ENCODE peak calls at places on chromosomes 4 and X, in seven cellular contexts. One of them, this sample, is unnamed.

GRCh38 chr4:181566490-181566889 is 676.7 kb upstream of the TENM3 start:
- DNase-seq in left cardiac atrium: no peak
- DNase-seq in iris pigment epithelial cell: peak
- DNase-seq in iPS-NIHi11: no peak
- DNase-seq in caudate nucleus: no peak
- DNase-seq in activated naive CD4-positive, alpha-beta T cell treated with anti-CD3 and anti-CD28 coated beads for 36 hours: no peak
- DNase-seq in CD8-positive, alpha-beta memory T cell: no peak
- DNase-seq in this sample: no peak

GRCh38 chr4:162560073-162560472 is 396.3 kb upstream of the FSTL5 start:
- DNase-seq in caudate nucleus: no peak
- DNase-seq in activated naive CD4-positive, alpha-beta T cell treated with anti-CD3 and anti-CD28 coated beads for 36 hours: no peak
- DNase-seq in iPS-NIHi11: no peak
- DNase-seq in CD8-positive, alpha-beta memory T cell: no peak
- DNase-seq in left cardiac atrium: no peak
- DNase-seq in iris pigment epithelial cell: no peak
- DNase-seq in this sample: no peak

GRCh38 chr4:1048781-1049590 is 37.6 kb downstream of the FGFRL1 start:
- DNase-seq in left cardiac atrium: no peak
- DNase-seq in caudate nucleus: no peak
- DNase-seq in activated naive CD4-positive, alpha-beta T cell treated with anti-CD3 and anti-CD28 coated beads for 36 hours: peak
- DNase-seq in iris pigment epithelial cell: no peak
- DNase-seq in iPS-NIHi11: no peak
- DNase-seq in CD8-positive, alpha-beta memory T cell: no peak
- DNase-seq in this sample: no peak

GRCh38 chr4:173932701-173933100 is 350.8 kb downstream of the FBXO8 start:
- DNase-seq in iPS-NIHi11: no peak
- DNase-seq in activated naive CD4-positive, alpha-beta T cell treated with anti-CD3 and anti-CD28 coated beads for 36 hours: no peak
- DNase-seq in left cardiac atrium: no peak
- DNase-seq in caudate nucleus: no peak
- DNase-seq in iris pigment epithelial cell: no peak
- DNase-seq in CD8-positive, alpha-beta memory T cell: no peak
- DNase-seq in this sample: no peak

GRCh38 chr4:177194906-177195305 is 114.8 kb upstream of the NEIL3 start:
- DNase-seq in left cardiac atrium: no peak
- DNase-seq in caudate nucleus: no peak
- DNase-seq in activated naive CD4-positive, alpha-beta T cell treated with anti-CD3 and anti-CD28 coated beads for 36 hours: no peak
- DNase-seq in iris pigment epithelial cell: no peak
- DNase-seq in CD8-positive, alpha-beta memory T cell: no peak
- DNase-seq in iPS-NIHi11: no peak
- DNase-seq in this sample: no peak

GRCh38 chr4:127737295-127737694 is 7.1 kb downstream of the SLC25A31 start:
- DNase-seq in iPS-NIHi11: no peak
- DNase-seq in CD8-positive, alpha-beta memory T cell: no peak
- DNase-seq in iris pigment epithelial cell: no peak
- DNase-seq in left cardiac atrium: no peak
- DNase-seq in caudate nucleus: no peak
- DNase-seq in activated naive CD4-positive, alpha-beta T cell treated with anti-CD3 and anti-CD28 coated beads for 36 hours: no peak
- DNase-seq in this sample: no peak

GRCh38 chrX:21658152-21658737 is at the start of gene KLHL34:
- DNase-seq in iris pigment epithelial cell: no peak
- DNase-seq in CD8-positive, alpha-beta memory T cell: no peak
- DNase-seq in caudate nucleus: no peak
- DNase-seq in left cardiac atrium: no peak
- DNase-seq in iPS-NIHi11: peak
- DNase-seq in activated naive CD4-positive, alpha-beta T cell treated with anti-CD3 and anti-CD28 coated beads for 36 hours: peak
- DNase-seq in this sample: no peak

GRCh38 chrX:74107666-74108065 is 196.3 kb upstream of the ZCCHC13 start:
- DNase-seq in activated naive CD4-positive, alpha-beta T cell treated with anti-CD3 and anti-CD28 coated beads for 36 hours: no peak
- DNase-seq in left cardiac atrium: no peak
- DNase-seq in caudate nucleus: no peak
- DNase-seq in CD8-positive, alpha-beta memory T cell: no peak
- DNase-seq in iris pigment epithelial cell: no peak
- DNase-seq in iPS-NIHi11: no peak
- DNase-seq in this sample: no peak

GRCh38 chr4:101037938-101038413 is 309.4 kb downstream of the PPP3CA start:
- DNase-seq in activated naive CD4-positive, alpha-beta T cell treated with anti-CD3 and anti-CD28 coated beads for 36 hours: no peak
- DNase-seq in left cardiac atrium: no peak
- DNase-seq in iris pigment epithelial cell: peak
- DNase-seq in caudate nucleus: no peak
- DNase-seq in iPS-NIHi11: no peak
- DNase-seq in CD8-positive, alpha-beta memory T cell: no peak
- DNase-seq in this sample: no peak